ENCODE peak calls at places on chromosomes 1 and 21, in eight cellular contexts. One of them, this sample, is unnamed.

GRCh38 chr1:20964540-20965484 is 177.7 kb upstream of the HP1BP3 start:
- DNase-seq in IMR-90: no peak
- DNase-seq in stimulated activated CD8-positive, alpha-beta memory T cell treated with anti-CD3 and anti-CD28 coated beads, Interleukin-4, amount 100 ng/mL, for 1 hour: no peak
- DNase-seq in GM12864: peak
- DNase-seq in activated T-helper 1 cell treated with anti-CD3 and anti-CD28 coated beads, Interleukin-2, amount 50 U/mL, for 16 hours: no peak
- DNase-seq in COR-L47: peak
- DNase-seq in WTC11: no peak
- DNase-seq in lung: no peak
- DNase-seq in this sample: no peak

GRCh38 chr1:239308701-239309333 is 77.6 kb upstream of the CHRM3 start:
- DNase-seq in WTC11: peak
- DNase-seq in COR-L47: no peak
- DNase-seq in GM12864: no peak
- DNase-seq in IMR-90: no peak
- DNase-seq in stimulated activated CD8-positive, alpha-beta memory T cell treated with anti-CD3 and anti-CD28 coated beads, Interleukin-4, amount 100 ng/mL, for 1 hour: no peak
- DNase-seq in lung: peak
- DNase-seq in activated T-helper 1 cell treated with anti-CD3 and anti-CD28 coated beads, Interleukin-2, amount 50 U/mL, for 16 hours: no peak
- DNase-seq in this sample: no peak

GRCh38 chr1:57468661-57469523 is 45.0 kb upstream of the DAB1 start:
- DNase-seq in stimulated activated CD8-positive, alpha-beta memory T cell treated with anti-CD3 and anti-CD28 coated beads, Interleukin-4, amount 100 ng/mL, for 1 hour: no peak
- DNase-seq in WTC11: no peak
- DNase-seq in IMR-90: peak
- DNase-seq in COR-L47: no peak
- DNase-seq in GM12864: no peak
- DNase-seq in lung: no peak
- DNase-seq in activated T-helper 1 cell treated with anti-CD3 and anti-CD28 coated beads, Interleukin-2, amount 50 U/mL, for 16 hours: no peak
- DNase-seq in this sample: no peak

GRCh38 chr21:43188181-43188580 is 19.4 kb downstream of the CRYAA start:
- DNase-seq in lung: no peak
- DNase-seq in WTC11: peak
- DNase-seq in activated T-helper 1 cell treated with anti-CD3 and anti-CD28 coated beads, Interleukin-2, amount 50 U/mL, for 16 hours: no peak
- DNase-seq in GM12864: no peak
- DNase-seq in stimulated activated CD8-positive, alpha-beta memory T cell treated with anti-CD3 and anti-CD28 coated beads, Interleukin-4, amount 100 ng/mL, for 1 hour: no peak
- DNase-seq in COR-L47: no peak
- DNase-seq in IMR-90: no peak
- DNase-seq in this sample: no peak

GRCh38 chr1:205670143-205670431 is 10.2 kb downstream of the SLC45A3 start:
- DNase-seq in lung: no peak
- DNase-seq in COR-L47: no peak
- DNase-seq in GM12864: no peak
- DNase-seq in stimulated activated CD8-positive, alpha-beta memory T cell treated with anti-CD3 and anti-CD28 coated beads, Interleukin-4, amount 100 ng/mL, for 1 hour: no peak
- DNase-seq in activated T-helper 1 cell treated with anti-CD3 and anti-CD28 coated beads, Interleukin-2, amount 50 U/mL, for 16 hours: no peak
- DNase-seq in WTC11: no peak
- DNase-seq in IMR-90: no peak
- DNase-seq in this sample: no peak

GRCh38 chr1:170664828-170665617 is 1.1 kb downstream of the PRRX1 start:
- DNase-seq in activated T-helper 1 cell treated with anti-CD3 and anti-CD28 coated beads, Interleukin-2, amount 50 U/mL, for 16 hours: no peak
- DNase-seq in GM12864: no peak
- DNase-seq in IMR-90: peak
- DNase-seq in WTC11: peak
- DNase-seq in lung: no peak
- DNase-seq in COR-L47: no peak
- DNase-seq in stimulated activated CD8-positive, alpha-beta memory T cell treated with anti-CD3 and anti-CD28 coated beads, Interleukin-4, amount 100 ng/mL, for 1 hour: no peak
- DNase-seq in this sample: no peak

GRCh38 chr1:117574206-117574835 is 31.5 kb upstream of the TENT5C start:
- DNase-seq in stimulated activated CD8-positive, alpha-beta memory T cell treated with anti-CD3 and anti-CD28 coated beads, Interleukin-4, amount 100 ng/mL, for 1 hour: no peak
- DNase-seq in COR-L47: no peak
- DNase-seq in WTC11: no peak
- DNase-seq in activated T-helper 1 cell treated with anti-CD3 and anti-CD28 coated beads, Interleukin-2, amount 50 U/mL, for 16 hours: no peak
- DNase-seq in IMR-90: no peak
- DNase-seq in GM12864: no peak
- DNase-seq in lung: no peak
- DNase-seq in this sample: no peak

GRCh38 chr21:46112731-46113215 is 14.9 kb downstream of the COL6A2 start:
- DNase-seq in stimulated activated CD8-positive, alpha-beta memory T cell treated with anti-CD3 and anti-CD28 coated beads, Interleukin-4, amount 100 ng/mL, for 1 hour: no peak
- DNase-seq in WTC11: no peak
- DNase-seq in IMR-90: no peak
- DNase-seq in COR-L47: no peak
- DNase-seq in activated T-helper 1 cell treated with anti-CD3 and anti-CD28 coated beads, Interleukin-2, amount 50 U/mL, for 16 hours: no peak
- DNase-seq in GM12864: no peak
- DNase-seq in lung: no peak
- DNase-seq in this sample: no peak

GRCh38 chr1:29837306-29837646 is 601.0 kb downstream of the PTPRU start:
- DNase-seq in COR-L47: no peak
- DNase-seq in lung: no peak
- DNase-seq in GM12864: no peak
- DNase-seq in IMR-90: no peak
- DNase-seq in stimulated activated CD8-positive, alpha-beta memory T cell treated with anti-CD3 and anti-CD28 coated beads, Interleukin-4, amount 100 ng/mL, for 1 hour: no peak
- DNase-seq in activated T-helper 1 cell treated with anti-CD3 and anti-CD28 coated beads, Interleukin-2, amount 50 U/mL, for 16 hours: no peak
- DNase-seq in WTC11: no peak
- DNase-seq in this sample: no peak

GRCh38 chr1:168719306-168720111 is 9.5 kb downstream of the DPT start:
- DNase-seq in COR-L47: no peak
- DNase-seq in IMR-90: no peak
- DNase-seq in WTC11: no peak
- DNase-seq in activated T-helper 1 cell treated with anti-CD3 and anti-CD28 coated beads, Interleukin-2, amount 50 U/mL, for 16 hours: no peak
- DNase-seq in stimulated activated CD8-positive, alpha-beta memory T cell treated with anti-CD3 and anti-CD28 coated beads, Interleukin-4, amount 100 ng/mL, for 1 hour: no peak
- DNase-seq in GM12864: no peak
- DNase-seq in lung: no peak
- DNase-seq in this sample: no peak

GRCh38 chr1:180571832-180572636 is 13.3 kb downstream of the OVAAL start:
- DNase-seq in stimulated activated CD8-positive, alpha-beta memory T cell treated with anti-CD3 and anti-CD28 coated beads, Interleukin-4, amount 100 ng/mL, for 1 hour: no peak
- DNase-seq in lung: no peak
- DNase-seq in IMR-90: peak
- DNase-seq in WTC11: no peak
- DNase-seq in activated T-helper 1 cell treated with anti-CD3 and anti-CD28 coated beads, Interleukin-2, amount 50 U/mL, for 16 hours: no peak
- DNase-seq in COR-L47: no peak
- DNase-seq in GM12864: no peak
- DNase-seq in this sample: no peak

GRCh38 chr1:172278478-172278877 is 142.0 kb upstream of the C1orf105 start:
- DNase-seq in WTC11: no peak
- DNase-seq in IMR-90: peak
- DNase-seq in stimulated activated CD8-positive, alpha-beta memory T cell treated with anti-CD3 and anti-CD28 coated beads, Interleukin-4, amount 100 ng/mL, for 1 hour: no peak
- DNase-seq in lung: no peak
- DNase-seq in COR-L47: no peak
- DNase-seq in activated T-helper 1 cell treated with anti-CD3 and anti-CD28 coated beads, Interleukin-2, amount 50 U/mL, for 16 hours: no peak
- DNase-seq in GM12864: no peak
- DNase-seq in this sample: no peak

GRCh38 chr1:145730900-145731299 is 11.6 kb downstream of the CD160 start:
- DNase-seq in WTC11: no peak
- DNase-seq in lung: no peak
- DNase-seq in activated T-helper 1 cell treated with anti-CD3 and anti-CD28 coated beads, Interleukin-2, amount 50 U/mL, for 16 hours: no peak
- DNase-seq in IMR-90: no peak
- DNase-seq in stimulated activated CD8-positive, alpha-beta memory T cell treated with anti-CD3 and anti-CD28 coated beads, Interleukin-4, amount 100 ng/mL, for 1 hour: no peak
- DNase-seq in COR-L47: no peak
- DNase-seq in GM12864: no peak
- DNase-seq in this sample: no peak

GRCh38 chr1:228364068-228364705 is 42.4 kb downstream of the TRIM11 start:
- DNase-seq in stimulated activated CD8-positive, alpha-beta memory T cell treated with anti-CD3 and anti-CD28 coated beads, Interleukin-4, amount 100 ng/mL, for 1 hour: no peak
- DNase-seq in WTC11: peak
- DNase-seq in IMR-90: no peak
- DNase-seq in lung: no peak
- DNase-seq in COR-L47: no peak
- DNase-seq in GM12864: no peak
- DNase-seq in activated T-helper 1 cell treated with anti-CD3 and anti-CD28 coated beads, Interleukin-2, amount 50 U/mL, for 16 hours: no peak
- DNase-seq in this sample: no peak

GRCh38 chr21:31879251-31879650 is 6.4 kb downstream of the HUNK start:
- DNase-seq in lung: no peak
- DNase-seq in stimulated activated CD8-positive, alpha-beta memory T cell treated with anti-CD3 and anti-CD28 coated beads, Interleukin-4, amount 100 ng/mL, for 1 hour: no peak
- DNase-seq in activated T-helper 1 cell treated with anti-CD3 and anti-CD28 coated beads, Interleukin-2, amount 50 U/mL, for 16 hours: no peak
- DNase-seq in COR-L47: no peak
- DNase-seq in GM12864: no peak
- DNase-seq in IMR-90: no peak
- DNase-seq in WTC11: no peak
- DNase-seq in this sample: no peak